ENCODE peak calls at places on chromosomes 12 and 14, in nine cellular contexts. N, M, X, U, D, P, K, V and I are unnamed samples.

GRCh38 chr12:47754881-47755280 is 3.8 kb downstream of the RAPGEF3 start:
- DNase-seq in N (no peak), M (no peak), X (no peak), U (no peak), D (peak; percentile 64), P (no peak), K (no peak), V (no peak), I (no peak)

GRCh38 chr12:10362828-10363664 is 26.8 kb downstream of the KLRK1 start:
- DNase-seq in N (no peak), M (no peak), X (no peak), U (no peak), D (no peak), P (no peak), K (no peak), V (no peak), I (no peak)

GRCh38 chr12:76226397-76226796 is 121.8 kb downstream of the BBS10 start:
- DNase-seq in N (no peak), M (no peak), X (no peak), U (peak; percentile 84), D (no peak), P (no peak), K (no peak), V (no peak), I (peak; percentile 9)

GRCh38 chr12:68532204-68532886 is 78.4 kb upstream of the RAP1B start:
- DNase-seq in N (no peak), M (no peak), X (no peak), U (no peak), D (no peak), P (no peak), K (no peak), V (no peak), I (no peak)

GRCh38 chr12:89383235-89384049 is 31.1 kb upstream of the DUSP6 start:
- DNase-seq in N (no peak), M (no peak), X (no peak), U (peak; percentile 47), D (no peak), P (no peak), K (no peak), V (no peak), I (peak; percentile 19)

GRCh38 chr12:96044017-96044985 is 8.9 kb upstream of the LTA4H start:
- DNase-seq in N (no peak), M (no peak), X (no peak), U (peak; percentile 84), D (no peak), P (no peak), K (no peak), V (no peak), I (peak; percentile 66)

GRCh38 chr14:88005050-88005481 is at the start of gene GPR65:
- DNase-seq in N (peak; percentile 23), M (no peak), X (peak; percentile 22), U (no peak), D (no peak), P (no peak), K (no peak), V (no peak), I (peak; percentile 3)

GRCh38 chr14:43803076-43803689 is 703.9 kb downstream of the FSCB start:
- DNase-seq in N (no peak), M (no peak), X (no peak), U (no peak), D (no peak), P (no peak), K (no peak), V (no peak), I (no peak)

GRCh38 chr14:68926236-68926635 is 52.9 kb downstream of the ACTN1 start:
- DNase-seq in N (no peak), M (no peak), X (no peak), U (no peak), D (no peak), P (no peak), K (no peak), V (no peak), I (no peak)

GRCh38 chr14:34665785-34666425 is 36.0 kb upstream of the SNX6 start:
- DNase-seq in N (no peak), M (no peak), X (no peak), U (peak; percentile 96), D (no peak), P (no peak), K (no peak), V (no peak), I (peak; percentile 96)

GRCh38 chr12:101747695-101748094 is 8.4 kb upstream of the SYCP3 start:
- DNase-seq in N (no peak), M (no peak), X (no peak), U (no peak), D (no peak), P (no peak), K (no peak), V (no peak), I (no peak)

GRCh38 chr12:92915365-92915764 is 13.7 kb downstream of the EEA1 start:
- DNase-seq in N (no peak), M (no peak), X (no peak), U (no peak), D (no peak), P (no peak), K (no peak), V (no peak), I (no peak)

GRCh38 chr14:96592591-96593388 is 90.6 kb downstream of the PAPOLA start:
- DNase-seq in N (peak; percentile 91), M (peak; percentile 3), X (peak; percentile 69), U (peak; percentile 17), D (no peak), P (peak; percentile 50), K (peak; percentile 67), V (no peak), I (peak; percentile 21)

GRCh38 chr14:62206456-62206855 is 444.2 kb downstream of the SNAPC1 start:
- DNase-seq in N (no peak), M (no peak), X (no peak), U (peak; percentile 54), D (no peak), P (no peak), K (no peak), V (no peak), I (peak; percentile 52)

GRCh38 chr14:27040552-27040951 is 442.7 kb upstream of the NOVA1 start:
- DNase-seq in N (no peak), M (no peak), X (no peak), U (no peak), D (no peak), P (no peak), K (no peak), V (no peak), I (no peak)

GRCh38 chr14:20823859-20824258 is 21.2 kb upstream of the RNASE1 start:
- DNase-seq in N (no peak), M (no peak), X (no peak), U (no peak), D (no peak), P (no peak), K (no peak), V (no peak), I (no peak)